ENCODE peak calls at places on chromosome 1, in nine cellular contexts. Q is AG10803, M is cardiac fibroblast, X is dorsolateral prefrontal cortex, R is BJ, B is lung, C is fibroblast of the aortic adventitia, T is body of pancreas, H is NB4. K is an unnamed sample.

GRCh38 chr1:17119076-17119743 is at the start of gene PADI2:
- DNase-seq in M (peak), X (peak), B (peak), Q (peak), C (peak), H (peak), R (no peak), T (peak), K (no peak)

GRCh38 chr1:46254668-46255067 is 7.1 kb downstream of the RAD54L start:
- DNase-seq in R (no peak), M (no peak), X (no peak), T (no peak), C (no peak), B (no peak), H (no peak), Q (no peak), K (no peak)

GRCh38 chr1:28172690-28173150 is 3.8 kb downstream of the PTAFR start:
- DNase-seq in M (no peak), H (peak), B (no peak), Q (no peak), C (peak), X (no peak), R (no peak), T (no peak), K (peak)

GRCh38 chr1:62433861-62434611 is 2.8 kb upstream of the USP1 start:
- DNase-seq in M (no peak), Q (no peak), X (no peak), C (peak), R (no peak), B (no peak), T (no peak), H (peak), K (no peak)

GRCh38 chr1:234111458-234112142 is 207.1 kb downstream of the SLC35F3 start:
- DNase-seq in C (no peak), B (peak), M (peak), T (peak), R (no peak), Q (peak), X (peak), H (no peak), K (peak)

GRCh38 chr1:150408800-150409199 is 44.9 kb downstream of the RPRD2 start:
- DNase-seq in X (no peak), T (no peak), Q (no peak), H (no peak), R (no peak), M (no peak), C (no peak), B (no peak), K (no peak)

GRCh38 chr1:24641646-24642151 is 1.4 kb upstream of the SRRM1 start:
- DNase-seq in B (peak), H (peak), C (peak), R (no peak), M (peak), X (peak), Q (peak), T (peak), K (no peak)

GRCh38 chr1:178725603-178726517 is 816 bp downstream of the RALGPS2 start:
- DNase-seq in Q (peak), R (no peak), B (peak), X (peak), H (peak), C (peak), M (peak), T (peak), K (peak)

GRCh38 chr1:150579955-150580642 is 689 bp upstream of the MCL1 start:
- DNase-seq in T (no peak), X (no peak), H (no peak), R (no peak), C (no peak), M (no peak), B (no peak), Q (no peak), K (no peak)

GRCh38 chr1:175824079-175824478 is 80.7 kb upstream of the TNR start:
- DNase-seq in C (no peak), B (no peak), X (no peak), R (no peak), Q (no peak), H (peak), T (peak), M (no peak), K (no peak)
- TF ChIP-seq CTCF in C (no peak), B (no peak), X (no peak), R (no peak), Q (no peak), H (peak), T (peak), M (no peak), K (peak)

GRCh38 chr1:31669786-31670582 is 25.3 kb upstream of the PEF1 start:
- DNase-seq in R (no peak), B (peak), C (peak), M (peak), Q (peak), H (peak), X (peak), T (peak), K (peak)

GRCh38 chr1:31671556-31672201 is 27.0 kb upstream of the PEF1 start:
- DNase-seq in X (no peak), H (no peak), Q (no peak), R (no peak), M (no peak), B (no peak), T (no peak), C (no peak), K (no peak)

GRCh38 chr1:31671147-31671546 is 26.5 kb upstream of the PEF1 start:
- DNase-seq in H (no peak), R (no peak), T (no peak), C (no peak), B (no peak), Q (no peak), M (no peak), X (no peak), K (no peak)

GRCh38 chr1:31669433-31669785 is 24.7 kb upstream of the PEF1 start:
- DNase-seq in C (no peak), X (no peak), B (no peak), R (no peak), T (no peak), M (no peak), Q (no peak), H (no peak), K (no peak)

DNA sequence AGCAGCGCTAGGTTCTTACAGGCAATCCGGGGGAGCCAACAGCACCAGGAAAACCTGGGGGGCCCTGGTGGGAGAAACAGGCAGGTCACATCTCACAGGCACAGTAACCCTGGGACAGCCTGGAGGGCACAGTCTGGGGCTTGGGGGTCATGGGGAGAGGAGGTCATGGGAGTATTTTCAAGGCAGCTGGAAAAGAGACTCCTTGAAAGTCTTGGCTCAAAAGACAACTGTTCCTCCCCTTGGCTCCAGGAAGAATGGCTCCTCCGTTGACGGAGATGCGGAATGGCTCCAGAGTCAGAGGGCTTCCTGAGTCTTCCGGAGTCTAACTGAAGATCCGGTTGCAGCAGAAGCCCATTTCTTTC is 25.9 kb upstream of the PEF1 start:
- DNase-seq in M (no peak), T (no peak), Q (no peak), R (no peak), B (no peak), X (no peak), H (no peak), C (no peak), K (no peak)
- H3K4me3 ChIP-seq in M (no peak), T (no peak), Q (no peak), R (no peak), B (no peak), X (peak), H (no peak), C (no peak), K (peak)

GRCh38 chr1:41918450-41919043 is at the start of gene HIVEP3:
- DNase-seq in C (peak), R (no peak), X (no peak), H (no peak), B (no peak), Q (peak), M (peak), T (peak), K (no peak)
- TF ChIP-seq CTCF in C (peak), R (peak), X (no peak), H (no peak), B (no peak), Q (peak), M (peak), T (no peak), K (no peak)

GRCh38 chr1:90725961-90726715 is 9.0 kb upstream of the BARHL2 start:
- DNase-seq in M (no peak), B (no peak), X (no peak), C (peak), R (no peak), Q (no peak), H (no peak), T (no peak), K (no peak)

GRCh38 chr1:90726716-90727480 is 9.8 kb upstream of the BARHL2 start:
- DNase-seq in T (no peak), R (no peak), B (no peak), X (no peak), H (no peak), M (no peak), C (no peak), Q (no peak), K (no peak)

GRCh38 chr1:90724926-90725325 is 7.8 kb upstream of the BARHL2 start:
- DNase-seq in C (no peak), T (no peak), M (no peak), R (no peak), H (no peak), Q (no peak), X (no peak), B (no peak), K (no peak)

GRCh38 chr1:90724361-90724760 is 7.3 kb upstream of the BARHL2 start:
- DNase-seq in M (no peak), C (no peak), Q (no peak), T (no peak), X (no peak), R (no peak), B (no peak), H (no peak), K (no peak)

GRCh38 chr1:90725341-90725960 is 8.3 kb upstream of the BARHL2 start:
- DNase-seq in Q (no peak), C (no peak), M (peak), X (no peak), B (no peak), R (no peak), H (no peak), T (no peak), K (no peak)
- H3K4me3 ChIP-seq in Q (peak), C (peak), M (no peak), X (peak), B (no peak), R (no peak), H (no peak), T (no peak), K (no peak)

DNA sequence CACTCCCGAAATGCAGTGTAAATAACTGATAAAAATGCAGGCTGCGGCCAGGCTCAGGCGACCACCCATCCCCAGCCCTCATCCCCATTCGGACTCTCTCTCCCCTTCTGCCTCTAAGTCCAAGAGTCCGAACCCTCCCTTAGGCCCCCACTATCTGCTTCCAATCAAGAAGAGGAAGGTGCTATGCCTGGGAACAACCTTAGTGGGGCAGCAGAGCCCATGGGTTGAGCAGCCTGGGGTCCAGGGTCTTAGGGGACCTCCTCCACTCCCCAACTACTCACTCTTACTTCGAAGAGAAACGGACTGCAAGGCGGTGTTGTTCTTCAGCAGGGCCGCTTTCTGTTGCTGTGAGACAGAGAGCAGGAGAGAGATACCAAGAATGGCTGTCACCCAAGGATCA is 12.2 kb downstream of the ARHGEF2 start:
- DNase-seq in R (no peak), C (no peak), B (no peak), M (no peak), H (no peak), T (no peak), X (no peak), Q (no peak), K (no peak)
- TF ChIP-seq CTCF in R (peak), C (peak), B (no peak), M (peak), H (peak), T (no peak), X (no peak), Q (no peak), K (no peak)

GRCh38 chr1:209207126-209207700 is 376.3 kb upstream of the CAMK1G start:
- DNase-seq in Q (peak), R (no peak), X (peak), H (no peak), M (peak), T (no peak), C (no peak), B (no peak), K (no peak)

GRCh38 chr1:209205039-209205438 is 378.5 kb upstream of the CAMK1G start:
- DNase-seq in H (no peak), T (no peak), M (no peak), Q (no peak), B (no peak), R (no peak), X (no peak), C (no peak), K (no peak)

GRCh38 chr1:209208648-209209047 is 374.9 kb upstream of the CAMK1G start:
- DNase-seq in H (no peak), T (no peak), C (no peak), M (no peak), B (no peak), R (no peak), Q (no peak), X (no peak), K (no peak)

GRCh38 chr1:209202826-209203439 is 380.6 kb upstream of the CAMK1G start:
- DNase-seq in B (no peak), H (peak), X (no peak), R (no peak), C (peak), Q (peak), T (peak), M (peak), K (peak)

GRCh38 chr1:209207701-209208286 is 375.7 kb upstream of the CAMK1G start:
- DNase-seq in X (peak), R (no peak), C (peak), Q (peak), B (peak), M (peak), H (peak), T (peak), K (no peak)
- H3K4me3 ChIP-seq in X (peak), R (peak), C (peak), Q (peak), B (no peak), M (peak), H (no peak), T (no peak), K (no peak)

GRCh38 chr1:6448749-6449631 is 17.0 kb downstream of the TNFRSF25 start:
- DNase-seq in X (no peak), H (peak), R (no peak), B (no peak), T (no peak), C (no peak), M (no peak), Q (no peak), K (no peak)
- TF ChIP-seq CTCF in X (no peak), H (no peak), R (no peak), B (no peak), T (no peak), C (no peak), M (no peak), Q (no peak), K (no peak)

K was measured in LNCaP clone FGC.